ENCODE peak calls at places on chromosomes 16 and 17, in ten cellular contexts. One of them, this sample, is unnamed.

GRCh38 chr16:102060-102855 is 24.2 kb downstream of the MPG start:
- DNase-seq in H1: no peak
- DNase-seq in AG10803: no peak
- DNase-seq in kidney epithelial cell: no peak
- DNase-seq in dorsolateral prefrontal cortex: no peak
- DNase-seq in aorta: peak
- DNase-seq in colonic mucosa: no peak
- DNase-seq in cardiac muscle cell: peak
- DNase-seq in HFF-Myc: no peak
- DNase-seq in ascending aorta: peak
- DNase-seq in this sample: peak

GRCh38 chr16:79770244-79771064 is 169.9 kb upstream of the MAF start:
- DNase-seq in kidney epithelial cell: peak
- DNase-seq in cardiac muscle cell: peak
- DNase-seq in ascending aorta: peak
- DNase-seq in colonic mucosa: peak
- DNase-seq in aorta: peak
- DNase-seq in H1: peak
- DNase-seq in HFF-Myc: peak
- DNase-seq in AG10803: peak
- DNase-seq in dorsolateral prefrontal cortex: peak
- DNase-seq in this sample: peak

GRCh38 chr17:65345261-65346060 is 208.3 kb downstream of the RGS9 start:
- DNase-seq in colonic mucosa: no peak
- DNase-seq in ascending aorta: no peak
- DNase-seq in AG10803: no peak
- DNase-seq in aorta: no peak
- DNase-seq in kidney epithelial cell: no peak
- DNase-seq in cardiac muscle cell: peak
- DNase-seq in HFF-Myc: no peak
- DNase-seq in H1: no peak
- DNase-seq in dorsolateral prefrontal cortex: no peak
- DNase-seq in this sample: no peak

GRCh38 chr17:70454377-70454776 is 285.0 kb downstream of the KCNJ2 start:
- DNase-seq in cardiac muscle cell: no peak
- DNase-seq in HFF-Myc: no peak
- DNase-seq in aorta: no peak
- DNase-seq in dorsolateral prefrontal cortex: no peak
- DNase-seq in AG10803: no peak
- DNase-seq in ascending aorta: no peak
- DNase-seq in H1: no peak
- DNase-seq in colonic mucosa: no peak
- DNase-seq in kidney epithelial cell: no peak
- DNase-seq in this sample: no peak

GRCh38 chr16:82630219-82630618 is 3.5 kb downstream of the CDH13 start:
- DNase-seq in kidney epithelial cell: no peak
- DNase-seq in AG10803: peak
- DNase-seq in ascending aorta: no peak
- DNase-seq in H1: no peak
- DNase-seq in HFF-Myc: no peak
- DNase-seq in aorta: no peak
- DNase-seq in colonic mucosa: no peak
- DNase-seq in cardiac muscle cell: no peak
- DNase-seq in dorsolateral prefrontal cortex: no peak
- DNase-seq in this sample: no peak

GRCh38 chr17:27888945-27889344 is 4.2 kb downstream of the LYRM9 start:
- DNase-seq in aorta: no peak
- DNase-seq in colonic mucosa: no peak
- DNase-seq in H1: peak
- DNase-seq in cardiac muscle cell: peak
- DNase-seq in dorsolateral prefrontal cortex: no peak
- DNase-seq in kidney epithelial cell: no peak
- DNase-seq in HFF-Myc: no peak
- DNase-seq in ascending aorta: no peak
- DNase-seq in AG10803: peak
- DNase-seq in this sample: no peak

GRCh38 chr16:23976091-23977001 is 140.6 kb downstream of the PRKCB start:
- DNase-seq in ascending aorta: no peak
- DNase-seq in dorsolateral prefrontal cortex: no peak
- DNase-seq in AG10803: no peak
- DNase-seq in colonic mucosa: no peak
- DNase-seq in kidney epithelial cell: no peak
- DNase-seq in cardiac muscle cell: no peak
- DNase-seq in aorta: no peak
- DNase-seq in H1: no peak
- DNase-seq in HFF-Myc: no peak
- DNase-seq in this sample: no peak

GRCh38 chr16:19223235-19223847 is 55.3 kb downstream of the SYT17 start:
- DNase-seq in ascending aorta: no peak
- DNase-seq in kidney epithelial cell: no peak
- DNase-seq in aorta: no peak
- DNase-seq in H1: peak
- DNase-seq in HFF-Myc: peak
- DNase-seq in dorsolateral prefrontal cortex: no peak
- DNase-seq in cardiac muscle cell: peak
- DNase-seq in AG10803: no peak
- DNase-seq in colonic mucosa: peak
- DNase-seq in this sample: peak

GRCh38 chr17:51439395-51440229 is 179.3 kb downstream of the UTP18 start:
- DNase-seq in aorta: no peak
- DNase-seq in HFF-Myc: no peak
- DNase-seq in colonic mucosa: no peak
- DNase-seq in cardiac muscle cell: no peak
- DNase-seq in ascending aorta: no peak
- DNase-seq in kidney epithelial cell: no peak
- DNase-seq in AG10803: no peak
- DNase-seq in H1: no peak
- DNase-seq in dorsolateral prefrontal cortex: no peak
- DNase-seq in this sample: no peak

GRCh38 chr16:21236831-21237230 is 3.3 kb downstream of the ANKS4B start:
- DNase-seq in dorsolateral prefrontal cortex: no peak
- DNase-seq in H1: no peak
- DNase-seq in colonic mucosa: no peak
- DNase-seq in cardiac muscle cell: no peak
- DNase-seq in ascending aorta: no peak
- DNase-seq in kidney epithelial cell: no peak
- DNase-seq in HFF-Myc: no peak
- DNase-seq in aorta: no peak
- DNase-seq in AG10803: no peak
- DNase-seq in this sample: no peak

GRCh38 chr17:47615766-47616424 is 33.8 kb upstream of the KPNB1 start:
- DNase-seq in H1: no peak
- DNase-seq in ascending aorta: no peak
- DNase-seq in HFF-Myc: no peak
- DNase-seq in AG10803: peak
- DNase-seq in dorsolateral prefrontal cortex: no peak
- DNase-seq in kidney epithelial cell: no peak
- DNase-seq in aorta: no peak
- DNase-seq in cardiac muscle cell: peak
- DNase-seq in colonic mucosa: no peak
- DNase-seq in this sample: no peak

GRCh38 chr17:5571281-5571680 is 13.0 kb downstream of the NLRP1 start:
- DNase-seq in kidney epithelial cell: no peak
- DNase-seq in H1: no peak
- DNase-seq in AG10803: peak
- DNase-seq in cardiac muscle cell: no peak
- DNase-seq in aorta: no peak
- DNase-seq in colonic mucosa: no peak
- DNase-seq in HFF-Myc: no peak
- DNase-seq in dorsolateral prefrontal cortex: no peak
- DNase-seq in ascending aorta: no peak
- DNase-seq in this sample: no peak

GRCh38 chr17:48100591-48101011 is 677 bp downstream of the CBX1 start:
- DNase-seq in AG10803: peak
- DNase-seq in kidney epithelial cell: no peak
- DNase-seq in aorta: peak
- DNase-seq in cardiac muscle cell: peak
- DNase-seq in ascending aorta: peak
- DNase-seq in HFF-Myc: no peak
- DNase-seq in H1: peak
- DNase-seq in dorsolateral prefrontal cortex: peak
- DNase-seq in colonic mucosa: peak
- DNase-seq in this sample: peak

GRCh38 chr17:64217249-64217652 is 45.8 kb downstream of the TEX2 start:
- DNase-seq in HFF-Myc: no peak
- DNase-seq in dorsolateral prefrontal cortex: no peak
- DNase-seq in aorta: no peak
- DNase-seq in kidney epithelial cell: no peak
- DNase-seq in cardiac muscle cell: no peak
- DNase-seq in ascending aorta: no peak
- DNase-seq in colonic mucosa: no peak
- DNase-seq in AG10803: no peak
- DNase-seq in H1: no peak
- DNase-seq in this sample: no peak

GRCh38 chr17:33121272-33121671 is 129.6 kb downstream of the SPACA3 start:
- DNase-seq in H1: no peak
- DNase-seq in colonic mucosa: no peak
- DNase-seq in cardiac muscle cell: no peak
- DNase-seq in dorsolateral prefrontal cortex: no peak
- DNase-seq in aorta: no peak
- DNase-seq in AG10803: no peak
- DNase-seq in ascending aorta: no peak
- DNase-seq in kidney epithelial cell: no peak
- DNase-seq in HFF-Myc: no peak
- DNase-seq in this sample: no peak
- H3K4me3 ChIP-seq in H1: no peak
- H3K4me3 ChIP-seq in colonic mucosa: no peak
- H3K4me3 ChIP-seq in cardiac muscle cell: no peak
- H3K4me3 ChIP-seq in dorsolateral prefrontal cortex: no peak
- H3K4me3 ChIP-seq in aorta: no peak
- H3K4me3 ChIP-seq in AG10803: no peak
- H3K4me3 ChIP-seq in ascending aorta: no peak
- H3K4me3 ChIP-seq in kidney epithelial cell: no peak
- H3K4me3 ChIP-seq in HFF-Myc: no peak
- H3K4me3 ChIP-seq in this sample: no peak

GRCh38 chr16:64742560-64742959 is 379.3 kb downstream of the CDH11 start:
- DNase-seq in AG10803: no peak
- DNase-seq in dorsolateral prefrontal cortex: no peak
- DNase-seq in H1: no peak
- DNase-seq in aorta: no peak
- DNase-seq in colonic mucosa: no peak
- DNase-seq in HFF-Myc: no peak
- DNase-seq in cardiac muscle cell: no peak
- DNase-seq in ascending aorta: no peak
- DNase-seq in kidney epithelial cell: no peak
- DNase-seq in this sample: no peak
- H3K4me3 ChIP-seq in AG10803: no peak
- H3K4me3 ChIP-seq in dorsolateral prefrontal cortex: no peak
- H3K4me3 ChIP-seq in H1: no peak
- H3K4me3 ChIP-seq in aorta: no peak
- H3K4me3 ChIP-seq in colonic mucosa: no peak
- H3K4me3 ChIP-seq in HFF-Myc: no peak
- H3K4me3 ChIP-seq in cardiac muscle cell: no peak
- H3K4me3 ChIP-seq in ascending aorta: no peak
- H3K4me3 ChIP-seq in kidney epithelial cell: no peak
- H3K4me3 ChIP-seq in this sample: no peak

GRCh38 chr17:75634376-75634740 is 1.1 kb downstream of the SMIM5 start:
- DNase-seq in HFF-Myc: no peak
- DNase-seq in aorta: no peak
- DNase-seq in kidney epithelial cell: no peak
- DNase-seq in colonic mucosa: no peak
- DNase-seq in H1: no peak
- DNase-seq in AG10803: no peak
- DNase-seq in cardiac muscle cell: no peak
- DNase-seq in dorsolateral prefrontal cortex: no peak
- DNase-seq in ascending aorta: no peak
- DNase-seq in this sample: no peak
- H3K4me3 ChIP-seq in HFF-Myc: no peak
- H3K4me3 ChIP-seq in aorta: no peak
- H3K4me3 ChIP-seq in kidney epithelial cell: no peak
- H3K4me3 ChIP-seq in colonic mucosa: no peak
- H3K4me3 ChIP-seq in H1: no peak
- H3K4me3 ChIP-seq in AG10803: no peak
- H3K4me3 ChIP-seq in cardiac muscle cell: no peak
- H3K4me3 ChIP-seq in dorsolateral prefrontal cortex: peak
- H3K4me3 ChIP-seq in ascending aorta: peak
- H3K4me3 ChIP-seq in this sample: no peak

DNA sequence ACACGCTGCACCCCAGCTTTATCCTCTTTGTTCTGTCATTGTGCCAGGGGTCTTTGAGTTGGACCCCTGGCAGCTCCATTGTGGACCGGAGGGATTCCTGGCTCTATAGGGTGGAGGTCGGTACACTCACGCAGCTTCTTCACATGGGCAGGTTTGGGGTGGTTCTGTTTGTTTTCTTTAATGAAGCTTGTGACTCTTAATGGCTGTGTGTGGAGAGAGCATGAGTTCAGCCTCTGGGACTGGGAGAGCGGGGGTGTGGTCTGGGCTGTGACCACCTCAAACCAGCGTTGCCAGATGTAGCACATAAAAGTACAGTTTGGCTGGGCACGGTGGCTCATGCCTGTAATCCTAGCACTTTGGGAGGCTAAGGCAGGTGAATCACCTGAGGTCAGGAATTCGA is 21.2 kb upstream of the NAGLU start:
- DNase-seq in AG10803: no peak
- DNase-seq in dorsolateral prefrontal cortex: no peak
- DNase-seq in ascending aorta: no peak
- DNase-seq in kidney epithelial cell: no peak
- DNase-seq in H1: no peak
- DNase-seq in cardiac muscle cell: no peak
- DNase-seq in HFF-Myc: no peak
- DNase-seq in aorta: peak
- DNase-seq in colonic mucosa: no peak
- DNase-seq in this sample: peak
- H3K4me3 ChIP-seq in AG10803: no peak
- H3K4me3 ChIP-seq in dorsolateral prefrontal cortex: no peak
- H3K4me3 ChIP-seq in ascending aorta: no peak
- H3K4me3 ChIP-seq in kidney epithelial cell: no peak
- H3K4me3 ChIP-seq in H1: no peak
- H3K4me3 ChIP-seq in cardiac muscle cell: no peak
- H3K4me3 ChIP-seq in HFF-Myc: no peak
- H3K4me3 ChIP-seq in aorta: no peak
- H3K4me3 ChIP-seq in colonic mucosa: no peak
- H3K4me3 ChIP-seq in this sample: no peak